ENCODE peak calls at places on chromosomes 6 and 20, in four cellular contexts. M, P, N and X are unnamed samples.

GRCh38 chr6:42136508-42137191 is 5.8 kb downstream of the C6orf132 start:
- DNase-seq in M (no peak), P (no peak), N (peak; percentile 45), X (no peak)

GRCh38 chr20:21505810-21506530 is 7.9 kb downstream of the NKX2-2 start:
- DNase-seq in M (no peak), P (peak; percentile 69), N (peak; percentile 92), X (peak; percentile 27)

GRCh38 chr6:118719351-118720124 is 68.1 kb upstream of the CEP85L start:
- DNase-seq in M (no peak), P (peak; percentile 75), N (no peak), X (no peak)

GRCh38 chr20:60903325-60903958 is 348.6 kb upstream of the CDH4 start:
- DNase-seq in M (no peak), P (no peak), N (no peak), X (no peak)

GRCh38 chr6:33547499-33547898 is 32.6 kb downstream of the BAK1 start:
- DNase-seq in M (no peak), P (no peak), N (no peak), X (no peak)

GRCh38 chr20:7710440-7710839 is 229.8 kb downstream of the HAO1 start:
- DNase-seq in M (no peak), P (no peak), N (no peak), X (no peak)

GRCh38 chr6:13378669-13379590 is 50.6 kb upstream of the TBC1D7 start:
- DNase-seq in M (no peak), P (no peak), N (no peak), X (no peak)

GRCh38 chr6:145206247-145206907 is 528.9 kb downstream of the EPM2A start:
- DNase-seq in M (no peak), P (no peak), N (no peak), X (no peak)

DNA sequence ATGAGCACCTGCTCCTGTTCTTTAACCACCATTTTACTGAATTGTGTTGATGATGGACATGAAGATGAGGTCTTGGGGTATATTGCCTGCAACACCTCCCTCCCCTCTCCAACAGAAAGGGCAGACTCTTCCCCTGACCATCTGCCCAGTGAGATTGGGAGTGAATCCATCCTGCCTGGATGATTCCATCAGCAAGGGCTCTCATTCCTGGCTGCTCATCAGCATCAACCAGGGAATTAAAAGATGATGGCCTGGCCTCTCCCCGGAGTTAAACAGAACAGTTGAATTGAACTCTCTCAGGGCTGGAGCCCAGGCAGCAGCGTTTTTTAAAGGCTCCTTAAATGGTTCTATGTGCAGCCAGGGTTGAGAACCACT is 14.5 kb upstream of the MRPS18A start:
- DNase-seq in M (no peak), P (no peak), N (no peak), X (no peak)
- H3K4me3 ChIP-seq in M (no peak overlapping the region), P (no peak overlapping the region), N (no peak overlapping the region), X (no peak overlapping the region)

GRCh38 chr20:33820362-33820761 is 9.2 kb downstream of the CHMP4B start:
- DNase-seq in M (no peak), P (no peak), N (no peak), X (no peak)
- H3K27ac ChIP-seq in M (no peak overlapping the region), P (no peak overlapping the region), N (no peak overlapping the region), X (no peak overlapping the region)

GRCh38 chr6:86502522-86502921 is 434.8 kb upstream of the HTR1E start:
- DNase-seq in M (no peak), P (no peak), N (no peak), X (no peak)
- H3K9me3 ChIP-seq in M (peaks cover 6% of the 10 kb centered on the region), P (no peaks in the 10 kb centered on the region), N (no peaks in the 10 kb centered on the region), X (no peaks in the 10 kb centered on the region)

GRCh38 chr6:116229287-116229913 is 24.5 kb downstream of the TSPYL4 start:
- DNase-seq in M (peak; percentile 22), P (no peak), N (no peak), X (no peak)
- H3K4me3 ChIP-seq in M (peak overlapping the region; percentile 50), P (no peak overlapping the region), N (no peak overlapping the region), X (no peak overlapping the region)

GRCh38 chr20:37897008-37897548 is 5.8 kb upstream of the VSTM2L start:
- DNase-seq in M (no peak), P (no peak), N (no peak), X (no peak)
- H3K27ac ChIP-seq in M (no peak overlapping the region), P (no peak overlapping the region), N (no peak overlapping the region), X (no peak overlapping the region)

DNA sequence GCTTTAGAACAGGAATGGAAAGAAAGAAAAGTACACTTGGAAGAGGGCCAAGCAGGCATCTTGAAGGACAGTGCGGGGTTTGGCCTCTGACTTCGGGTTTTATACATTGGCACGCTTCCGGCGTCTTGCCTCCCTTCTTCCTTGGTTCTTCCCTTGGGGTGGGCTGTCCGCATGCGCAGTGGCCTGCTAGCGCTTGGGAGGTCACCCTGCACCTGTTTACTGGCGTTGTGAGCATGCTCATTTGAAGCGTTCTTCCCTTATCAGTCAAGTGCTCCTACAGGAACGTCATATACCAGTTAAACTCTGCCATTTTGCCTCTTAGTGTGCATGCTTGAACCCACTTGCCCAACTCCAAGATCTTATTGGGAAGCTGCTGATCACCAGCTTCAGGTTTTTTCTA is 230.0 kb downstream of the TTLL2 start:
- DNase-seq in M (no peak), P (no peak), N (no peak), X (no peak)
- H3K9me3 ChIP-seq in M (peaks cover 10% of the 10 kb centered on the region), P (no peaks in the 10 kb centered on the region), N (no peaks in the 10 kb centered on the region), X (no peaks in the 10 kb centered on the region)

GRCh38 chr20:18496740-18497592 is at the start of gene RBBP9:
- DNase-seq in M (peak; percentile 64), P (peak; percentile 70), N (peak; percentile 98), X (peak; percentile 54)

GRCh38 chr20:18496042-18496441 is 983 bp downstream of the RBBP9 start:
- DNase-seq in M (no peak), P (no peak), N (no peak), X (no peak)

GRCh38 chr20:18497603-18498002 is 578 bp upstream of the RBBP9 start:
- DNase-seq in M (no peak), P (no peak), N (no peak), X (no peak)
- H3K4me3 ChIP-seq in M (peak overlapping the region; percentile 79), P (peak overlapping the region; percentile 98), N (no peak overlapping the region), X (no peak overlapping the region)